ENCODE peak calls at places on chromosomes 3 and 15, in seven cellular contexts. T is natural killer cell; Y is mammary epithelial cell; V is lower lobe of right lung; Z is left ventricle myocardium inferior; O is breast epithelium; W is CD8-positive, alpha-beta T cell. L is an unnamed sample.

GRCh38 chr3:51343918-51344687 is 41.0 kb upstream of the MANF start:
- DNase-seq in W (no peak), O (no peak), Y (peak; percentile 81), Z (no peak), T (no peak), V (no peak), L (no peak)

GRCh38 chr15:48966595-48967301 is 3.0 kb upstream of the SHC4 start:
- DNase-seq in O (no peak), Y (peak; percentile 82), T (peak; percentile 23), V (no peak), W (no peak), Z (no peak), L (no peak)

GRCh38 chr3:37458162-37458895 is 283.9 kb upstream of the LRRFIP2 start:
- DNase-seq in Y (no peak), T (no peak), Z (peak; percentile 31), V (no peak), O (no peak), W (no peak), L (no peak)

GRCh38 chr3:179196098-179196497 is 47.9 kb downstream of the PIK3CA start:
- DNase-seq in W (no peak), Y (peak; percentile 39), V (no peak), Z (no peak), T (no peak), O (no peak), L (no peak)

GRCh38 chr15:67836477-67836876 is 3.4 kb downstream of the RNU6-1 start:
- DNase-seq in T (no peak), Z (peak; percentile 40), O (no peak), W (no peak), V (no peak), Y (no peak), L (peak; percentile 40)

GRCh38 chr3:129607391-129608068 is 1.1 kb upstream of the PLXND1 start:
- DNase-seq in O (no peak), V (no peak), Y (no peak), Z (no peak), W (no peak), T (no peak), L (no peak)

GRCh38 chr3:111594205-111594604 is 941 bp downstream of the ZBED2 start:
- DNase-seq in Z (no peak), T (no peak), V (no peak), O (no peak), Y (peak; percentile 89), W (no peak), L (no peak)

GRCh38 chr3:61573441-61573840 is 12.1 kb downstream of the PTPRG start:
- DNase-seq in T (no peak), Z (no peak), O (no peak), W (no peak), Y (no peak), V (no peak), L (no peak)

GRCh38 chr15:85116925-85117646 is 135.4 kb downstream of the PDE8A start:
- DNase-seq in Z (no peak), W (no peak), O (no peak), Y (no peak), V (no peak), T (no peak), L (no peak)

GRCh38 chr3:169634618-169635236 is 28.8 kb downstream of the MECOM start:
- DNase-seq in W (no peak), T (no peak), O (no peak), V (peak; percentile 65), Z (no peak), Y (peak; percentile 40), L (no peak)

GRCh38 chr3:146968204-146968651 is 363.1 kb upstream of the PLSCR5 start:
- DNase-seq in O (no peak), Z (no peak), W (no peak), Y (peak; percentile 16), T (no peak), V (no peak), L (no peak)

GRCh38 chr15:45199136-45199810 is 11.5 kb upstream of the SHF start:
- DNase-seq in Y (peak; percentile 30), Z (no peak), V (no peak), W (no peak), O (peak; percentile 61), T (no peak), L (peak; percentile 42)

GRCh38 chr3:141114816-141115458 is 63.8 kb downstream of the SPSB4 start:
- DNase-seq in W (no peak), O (no peak), Z (no peak), V (no peak), T (no peak), Y (no peak), L (no peak)

GRCh38 chr3:51389423-51390183 is 1.5 kb upstream of the RBM15B start:
- DNase-seq in Y (no peak), Z (peak; percentile 50), V (peak; percentile 73), O (no peak), T (no peak), W (no peak), L (peak; percentile 34)

GRCh38 chr3:55947406-55947805 is 460.3 kb upstream of the WNT5A start:
- DNase-seq in Y (no peak), T (no peak), V (no peak), O (no peak), Z (no peak), W (no peak), L (no peak)

GRCh38 chr3:158791259-158791920 is 10.5 kb upstream of the MFSD1 start:
- DNase-seq in W (no peak), Z (no peak), Y (peak; percentile 46), V (no peak), O (no peak), T (no peak), L (no peak)

GRCh38 chr3:133457025-133457424 is 57.2 kb downstream of the BFSP2 start:
- DNase-seq in Y (no peak), V (no peak), W (no peak), O (no peak), T (no peak), Z (no peak), L (no peak)

GRCh38 chr15:50227076-50227475 is 38.5 kb downstream of the HDC start:
- DNase-seq in W (no peak), Z (no peak), T (no peak), Y (no peak), V (no peak), O (no peak), L (no peak)

GRCh38 chr3:58013973-58014649 is 5.9 kb downstream of the FLNB start:
- DNase-seq in Y (no peak), Z (peak; percentile 38), T (no peak), O (no peak), V (no peak), W (no peak), L (no peak)

GRCh38 chr15:23503546-23503945 is 56.5 kb upstream of the GOLGA6L2 start:
- DNase-seq in V (no peak), W (no peak), Y (no peak), Z (no peak), O (no peak), T (no peak), L (no peak)

GRCh38 chr3:72178463-72179106 is 393.6 kb upstream of the PROK2 start:
- DNase-seq in T (no peak), V (no peak), Z (no peak), Y (no peak), W (no peak), O (no peak), L (no peak)

DNA sequence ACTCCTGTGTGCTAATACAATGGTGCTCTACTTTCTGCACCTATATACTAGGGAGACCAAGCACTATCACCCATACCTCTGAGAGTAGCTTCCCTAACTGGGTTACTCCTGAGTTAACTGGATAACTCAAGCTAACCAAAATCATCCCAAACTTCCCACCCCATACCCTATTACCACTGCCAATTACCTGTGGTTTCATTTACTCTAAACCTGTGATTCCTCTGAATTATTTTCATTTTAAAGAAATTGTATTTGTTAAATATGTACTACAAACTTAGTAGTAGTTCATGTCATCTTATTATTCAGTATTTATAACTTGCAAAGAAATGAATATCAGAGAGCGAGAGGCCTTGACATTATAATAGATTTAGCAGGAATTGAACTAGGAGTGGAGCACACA is 340.5 kb downstream of the TBC1D5 start:
- DNase-seq in V (no peak), Z (no peak), T (no peak), O (no peak), Y (no peak), W (no peak), L (no peak)
- TF ChIP-seq CTCF in V (no peak), Z (no peak), T (no peak), O (no peak), Y (no peak), W (no peak), L (no peak)

GRCh38 chr3:69323941-69324340 is 61.9 kb downstream of the FRMD4B start:
- DNase-seq in O (no peak), T (no peak), V (no peak), W (no peak), Z (no peak), Y (no peak), L (no peak)

GRCh38 chr3:69322110-69322509 is 63.8 kb downstream of the FRMD4B start:
- DNase-seq in V (no peak), Y (no peak), O (no peak), Z (no peak), T (no peak), W (no peak), L (no peak)

GRCh38 chr3:69326821-69327433 is 59.0 kb downstream of the FRMD4B start:
- DNase-seq in W (no peak), Z (no peak), O (no peak), V (no peak), T (no peak), Y (no peak), L (no peak)

GRCh38 chr3:69325151-69325550 is 60.7 kb downstream of the FRMD4B start:
- DNase-seq in Z (no peak), T (no peak), Y (no peak), V (no peak), O (no peak), W (no peak), L (no peak)

GRCh38 chr3:69324362-69325025 is 61.4 kb downstream of the FRMD4B start:
- DNase-seq in T (no peak), V (no peak), W (no peak), Y (no peak), Z (no peak), O (no peak), L (no peak)
- TF ChIP-seq CTCF in T (peak; percentile 41), V (peak; percentile 44), W (peak; percentile 11), Y (peak; percentile 17), Z (peak; percentile 66), O (peak; percentile 14), L (no peak)

DNA sequence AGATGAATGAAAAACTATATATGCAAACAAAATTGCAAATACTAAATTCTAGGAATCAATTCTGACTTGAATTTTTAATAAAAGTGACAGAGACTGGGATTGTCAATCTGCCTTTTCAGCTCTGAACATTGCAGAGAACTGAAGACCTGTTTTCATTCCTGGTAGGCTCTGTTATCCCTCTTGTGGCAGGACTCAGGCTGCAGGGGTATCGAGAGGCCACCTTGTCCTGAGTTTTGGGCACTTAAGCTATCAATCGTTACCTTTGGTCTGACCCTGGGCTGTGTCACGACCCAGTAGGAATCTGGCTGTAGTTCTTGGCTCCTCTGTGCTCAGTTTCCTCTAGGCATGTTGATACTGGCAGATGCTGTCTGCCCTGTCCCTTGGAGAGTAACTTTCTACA is 238.0 kb downstream of the CACNA2D3 start:
- DNase-seq in Y (no peak), Z (no peak), W (no peak), O (no peak), T (no peak), V (no peak), L (no peak)
- TF ChIP-seq CTCF in Y (no peak), Z (peak; percentile 34), W (no peak), O (no peak), T (no peak), V (no peak), L (no peak)

DNA sequence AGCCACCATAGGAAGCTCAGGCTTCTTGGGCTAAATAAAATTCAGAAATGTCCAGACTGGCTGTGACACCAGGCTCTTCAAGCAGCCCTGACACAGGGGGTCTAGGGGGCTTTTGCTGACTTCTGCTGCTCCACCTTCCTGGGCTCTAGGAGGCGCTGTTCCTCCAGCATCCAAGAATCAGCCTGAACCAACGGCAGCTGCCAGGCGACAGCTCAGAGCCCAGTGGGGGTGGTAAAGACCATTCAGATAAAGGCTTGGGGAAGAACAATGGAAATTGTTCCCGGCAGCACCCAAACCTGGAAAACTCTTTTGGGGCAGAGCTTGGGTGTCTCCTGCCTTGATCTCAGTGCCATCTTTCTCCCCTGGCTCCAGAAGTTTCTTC is 21.6 kb upstream of the PSTPIP1 start:
- DNase-seq in W (peak; percentile 39), Y (no peak), Z (no peak), T (peak; percentile 66), O (no peak), V (peak; percentile 60), L (no peak)
- TF ChIP-seq CTCF in W (peak; percentile 86), Y (peak; percentile 21), Z (peak; percentile 60), T (peak; percentile 82), O (no peak), V (peak; percentile 52), L (no peak)

L was measured in activated B cell treated with CpG ODN at 0.5 μM for 24 hours.